ENCODE peak calls at places on chromosomes 16 and 17, in nine cellular contexts. One of them, this sample, is unnamed.

GRCh38 chr17:38333635-38334295 is 10.0 kb downstream of the GPR179 start:
- DNase-seq in pancreas: no peak
- DNase-seq in ovary: no peak
- DNase-seq in colonic mucosa: peak
- DNase-seq in Panc1: no peak
- DNase-seq in uterus: no peak
- DNase-seq in HCT116: no peak
- DNase-seq in fibroblast of pulmonary artery: peak
- DNase-seq in fibroblast of lung: no peak
- DNase-seq in this sample: no peak

GRCh38 chr17:75498726-75499213 is 16.6 kb downstream of the CASKIN2 start:
- DNase-seq in HCT116: no peak
- DNase-seq in fibroblast of lung: no peak
- DNase-seq in colonic mucosa: no peak
- DNase-seq in uterus: no peak
- DNase-seq in fibroblast of pulmonary artery: peak
- DNase-seq in pancreas: no peak
- DNase-seq in ovary: peak
- DNase-seq in Panc1: no peak
- DNase-seq in this sample: no peak

GRCh38 chr16:48105976-48106375 is 49.8 kb downstream of the ABCC12 start:
- DNase-seq in ovary: no peak
- DNase-seq in pancreas: no peak
- DNase-seq in HCT116: no peak
- DNase-seq in colonic mucosa: no peak
- DNase-seq in fibroblast of pulmonary artery: no peak
- DNase-seq in Panc1: no peak
- DNase-seq in uterus: no peak
- DNase-seq in fibroblast of lung: no peak
- DNase-seq in this sample: no peak

GRCh38 chr17:40139566-40140058 is 725 bp upstream of the CASC3 start:
- DNase-seq in HCT116: no peak
- DNase-seq in fibroblast of lung: no peak
- DNase-seq in uterus: peak
- DNase-seq in pancreas: peak
- DNase-seq in colonic mucosa: peak
- DNase-seq in fibroblast of pulmonary artery: no peak
- DNase-seq in Panc1: no peak
- DNase-seq in ovary: peak
- DNase-seq in this sample: no peak

GRCh38 chr17:60989846-60990245 is 312.2 kb downstream of the BCAS3 start:
- DNase-seq in colonic mucosa: no peak
- DNase-seq in pancreas: no peak
- DNase-seq in HCT116: no peak
- DNase-seq in ovary: no peak
- DNase-seq in fibroblast of pulmonary artery: no peak
- DNase-seq in Panc1: no peak
- DNase-seq in uterus: no peak
- DNase-seq in fibroblast of lung: no peak
- DNase-seq in this sample: no peak

GRCh38 chr17:21085707-21086106 is 41.1 kb upstream of the DHRS7B start:
- DNase-seq in pancreas: no peak
- DNase-seq in ovary: no peak
- DNase-seq in fibroblast of pulmonary artery: no peak
- DNase-seq in Panc1: no peak
- DNase-seq in fibroblast of lung: no peak
- DNase-seq in HCT116: no peak
- DNase-seq in uterus: no peak
- DNase-seq in colonic mucosa: no peak
- DNase-seq in this sample: no peak

GRCh38 chr16:52873997-52874500 is 178.6 kb downstream of the CHD9NB start:
- DNase-seq in uterus: no peak
- DNase-seq in fibroblast of pulmonary artery: no peak
- DNase-seq in ovary: no peak
- DNase-seq in fibroblast of lung: no peak
- DNase-seq in Panc1: no peak
- DNase-seq in HCT116: no peak
- DNase-seq in colonic mucosa: no peak
- DNase-seq in pancreas: no peak
- DNase-seq in this sample: no peak

GRCh38 chr17:68587847-68588246 is 13.3 kb downstream of the FAM20A start:
- DNase-seq in fibroblast of lung: no peak
- DNase-seq in HCT116: no peak
- DNase-seq in fibroblast of pulmonary artery: peak
- DNase-seq in colonic mucosa: no peak
- DNase-seq in ovary: no peak
- DNase-seq in pancreas: no peak
- DNase-seq in uterus: no peak
- DNase-seq in Panc1: no peak
- DNase-seq in this sample: no peak

GRCh38 chr17:20156196-20157077 is 147.3 kb downstream of the SPECC1 start:
- DNase-seq in pancreas: peak
- DNase-seq in HCT116: peak
- DNase-seq in uterus: peak
- DNase-seq in colonic mucosa: peak
- DNase-seq in fibroblast of lung: peak
- DNase-seq in ovary: peak
- DNase-seq in Panc1: no peak
- DNase-seq in fibroblast of pulmonary artery: peak
- DNase-seq in this sample: no peak

GRCh38 chr16:88940196-88941050 is 36.6 kb downstream of the CBFA2T3 start:
- DNase-seq in colonic mucosa: no peak
- DNase-seq in ovary: no peak
- DNase-seq in Panc1: no peak
- DNase-seq in pancreas: peak
- DNase-seq in fibroblast of pulmonary artery: no peak
- DNase-seq in fibroblast of lung: no peak
- DNase-seq in HCT116: no peak
- DNase-seq in uterus: no peak
- DNase-seq in this sample: no peak

GRCh38 chr16:72878301-72879269 is 169.3 kb downstream of the ZFHX3 start:
- DNase-seq in uterus: peak
- DNase-seq in fibroblast of lung: peak
- DNase-seq in fibroblast of pulmonary artery: peak
- DNase-seq in HCT116: no peak
- DNase-seq in colonic mucosa: no peak
- DNase-seq in ovary: no peak
- DNase-seq in pancreas: no peak
- DNase-seq in Panc1: no peak
- DNase-seq in this sample: no peak

GRCh38 chr17:69223809-69224208 is 4.8 kb downstream of the ABCA10 start:
- DNase-seq in Panc1: no peak
- DNase-seq in pancreas: no peak
- DNase-seq in colonic mucosa: no peak
- DNase-seq in uterus: no peak
- DNase-seq in fibroblast of lung: peak
- DNase-seq in HCT116: no peak
- DNase-seq in fibroblast of pulmonary artery: peak
- DNase-seq in ovary: no peak
- DNase-seq in this sample: no peak

GRCh38 chr17:45770632-45771472 is 13.3 kb upstream of the CRHR1 start:
- DNase-seq in uterus: no peak
- DNase-seq in pancreas: no peak
- DNase-seq in fibroblast of lung: no peak
- DNase-seq in fibroblast of pulmonary artery: no peak
- DNase-seq in ovary: no peak
- DNase-seq in Panc1: no peak
- DNase-seq in colonic mucosa: no peak
- DNase-seq in HCT116: no peak
- DNase-seq in this sample: no peak

GRCh38 chr17:19928299-19928698 is 49.3 kb downstream of the AKAP10 start:
- DNase-seq in HCT116: no peak
- DNase-seq in ovary: no peak
- DNase-seq in pancreas: no peak
- DNase-seq in uterus: no peak
- DNase-seq in fibroblast of pulmonary artery: peak
- DNase-seq in colonic mucosa: no peak
- DNase-seq in Panc1: no peak
- DNase-seq in fibroblast of lung: peak
- DNase-seq in this sample: no peak

GRCh38 chr16:26301516-26301915 is 609.8 kb downstream of the HS3ST4 start:
- DNase-seq in Panc1: no peak
- DNase-seq in HCT116: no peak
- DNase-seq in fibroblast of pulmonary artery: no peak
- DNase-seq in fibroblast of lung: no peak
- DNase-seq in pancreas: no peak
- DNase-seq in ovary: no peak
- DNase-seq in colonic mucosa: no peak
- DNase-seq in uterus: no peak
- DNase-seq in this sample: no peak
- H3K4me3 ChIP-seq in Panc1: no peak
- H3K4me3 ChIP-seq in HCT116: no peak
- H3K4me3 ChIP-seq in fibroblast of pulmonary artery: no peak
- H3K4me3 ChIP-seq in fibroblast of lung: no peak
- H3K4me3 ChIP-seq in pancreas: no peak
- H3K4me3 ChIP-seq in ovary: no peak
- H3K4me3 ChIP-seq in colonic mucosa: no peak
- H3K4me3 ChIP-seq in uterus: no peak
- H3K4me3 ChIP-seq in this sample: no peak

GRCh38 chr17:80545499-80545826 is 825 bp downstream of the RPTOR start:
- DNase-seq in colonic mucosa: no peak
- DNase-seq in Panc1: no peak
- DNase-seq in uterus: no peak
- DNase-seq in fibroblast of pulmonary artery: no peak
- DNase-seq in fibroblast of lung: peak
- DNase-seq in ovary: no peak
- DNase-seq in pancreas: no peak
- DNase-seq in HCT116: no peak
- DNase-seq in this sample: no peak

GRCh38 chr17:80544655-80545498 is at the start of gene RPTOR:
- DNase-seq in ovary: peak
- DNase-seq in pancreas: peak
- DNase-seq in Panc1: peak
- DNase-seq in uterus: peak
- DNase-seq in colonic mucosa: peak
- DNase-seq in HCT116: peak
- DNase-seq in fibroblast of lung: peak
- DNase-seq in fibroblast of pulmonary artery: peak
- DNase-seq in this sample: peak

GRCh38 chr17:80546267-80546666 is 1.6 kb downstream of the RPTOR start:
- DNase-seq in fibroblast of lung: no peak
- DNase-seq in Panc1: no peak
- DNase-seq in pancreas: no peak
- DNase-seq in HCT116: no peak
- DNase-seq in ovary: no peak
- DNase-seq in uterus: no peak
- DNase-seq in fibroblast of pulmonary artery: no peak
- DNase-seq in colonic mucosa: no peak
- DNase-seq in this sample: no peak
- H3K4me3 ChIP-seq in fibroblast of lung: peak
- H3K4me3 ChIP-seq in Panc1: peak
- H3K4me3 ChIP-seq in pancreas: peak
- H3K4me3 ChIP-seq in HCT116: peak
- H3K4me3 ChIP-seq in ovary: no peak
- H3K4me3 ChIP-seq in uterus: no peak
- H3K4me3 ChIP-seq in fibroblast of pulmonary artery: peak
- H3K4me3 ChIP-seq in colonic mucosa: no peak
- H3K4me3 ChIP-seq in this sample: peak

DNA sequence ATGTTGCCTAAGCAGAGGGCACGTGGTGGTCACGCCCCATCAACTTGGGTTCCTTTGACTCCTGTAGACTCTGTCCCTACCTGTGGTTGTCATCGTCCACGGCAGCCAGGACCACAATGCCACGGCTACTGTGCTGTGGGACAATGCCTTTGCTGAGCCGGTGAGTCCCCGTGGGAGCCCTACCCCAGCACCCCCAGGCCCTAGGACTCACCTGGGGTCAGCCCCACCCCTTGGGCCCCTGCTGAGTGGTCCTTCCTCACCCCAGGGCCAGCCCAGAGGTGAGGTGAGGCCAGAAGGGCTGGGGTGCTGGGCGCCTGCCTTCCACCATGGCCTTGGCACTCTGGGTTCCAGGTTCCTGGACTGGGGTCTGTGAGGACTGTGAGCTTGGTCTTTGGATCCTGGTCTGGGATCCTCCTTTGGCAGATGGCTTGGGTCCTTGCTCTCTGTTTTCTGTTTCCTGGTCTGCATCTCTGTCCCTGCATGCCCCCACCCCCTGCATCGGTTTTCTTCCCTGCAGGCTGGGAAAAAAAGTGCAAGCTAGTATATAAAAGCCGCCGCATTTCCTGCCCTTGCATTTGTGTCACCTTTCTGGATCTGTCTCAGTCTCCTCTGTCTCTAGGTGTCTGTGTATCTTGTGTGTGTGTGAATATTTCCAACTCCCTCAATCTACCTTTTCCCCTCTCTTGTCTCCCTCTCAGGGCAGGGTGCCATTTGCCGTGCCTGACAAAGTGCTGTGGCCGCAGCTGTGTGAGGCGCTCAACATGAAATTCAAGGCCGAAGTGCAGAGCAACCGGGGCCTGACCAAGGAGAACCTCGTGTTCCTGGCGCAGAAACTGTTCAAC is 17.5 kb downstream of the STAT5A start:
- DNase-seq in colonic mucosa: no peak
- DNase-seq in HCT116: no peak
- DNase-seq in ovary: peak
- DNase-seq in fibroblast of lung: no peak
- DNase-seq in uterus: no peak
- DNase-seq in pancreas: no peak
- DNase-seq in fibroblast of pulmonary artery: no peak
- DNase-seq in Panc1: no peak
- DNase-seq in this sample: no peak
- H3K4me3 ChIP-seq in colonic mucosa: no peak
- H3K4me3 ChIP-seq in HCT116: no peak
- H3K4me3 ChIP-seq in ovary: no peak
- H3K4me3 ChIP-seq in fibroblast of lung: no peak
- H3K4me3 ChIP-seq in uterus: no peak
- H3K4me3 ChIP-seq in pancreas: no peak
- H3K4me3 ChIP-seq in fibroblast of pulmonary artery: no peak
- H3K4me3 ChIP-seq in Panc1: no peak
- H3K4me3 ChIP-seq in this sample: no peak

GRCh38 chr17:73293480-73293911 is 18.3 kb downstream of the CDC42EP4 start:
- DNase-seq in fibroblast of lung: peak
- DNase-seq in ovary: no peak
- DNase-seq in uterus: peak
- DNase-seq in fibroblast of pulmonary artery: peak
- DNase-seq in colonic mucosa: no peak
- DNase-seq in Panc1: no peak
- DNase-seq in HCT116: peak
- DNase-seq in pancreas: peak
- DNase-seq in this sample: no peak
- H3K4me3 ChIP-seq in fibroblast of lung: no peak
- H3K4me3 ChIP-seq in ovary: no peak
- H3K4me3 ChIP-seq in uterus: no peak
- H3K4me3 ChIP-seq in fibroblast of pulmonary artery: no peak
- H3K4me3 ChIP-seq in colonic mucosa: no peak
- H3K4me3 ChIP-seq in Panc1: no peak
- H3K4me3 ChIP-seq in HCT116: peak
- H3K4me3 ChIP-seq in pancreas: no peak
- H3K4me3 ChIP-seq in this sample: no peak

DNA sequence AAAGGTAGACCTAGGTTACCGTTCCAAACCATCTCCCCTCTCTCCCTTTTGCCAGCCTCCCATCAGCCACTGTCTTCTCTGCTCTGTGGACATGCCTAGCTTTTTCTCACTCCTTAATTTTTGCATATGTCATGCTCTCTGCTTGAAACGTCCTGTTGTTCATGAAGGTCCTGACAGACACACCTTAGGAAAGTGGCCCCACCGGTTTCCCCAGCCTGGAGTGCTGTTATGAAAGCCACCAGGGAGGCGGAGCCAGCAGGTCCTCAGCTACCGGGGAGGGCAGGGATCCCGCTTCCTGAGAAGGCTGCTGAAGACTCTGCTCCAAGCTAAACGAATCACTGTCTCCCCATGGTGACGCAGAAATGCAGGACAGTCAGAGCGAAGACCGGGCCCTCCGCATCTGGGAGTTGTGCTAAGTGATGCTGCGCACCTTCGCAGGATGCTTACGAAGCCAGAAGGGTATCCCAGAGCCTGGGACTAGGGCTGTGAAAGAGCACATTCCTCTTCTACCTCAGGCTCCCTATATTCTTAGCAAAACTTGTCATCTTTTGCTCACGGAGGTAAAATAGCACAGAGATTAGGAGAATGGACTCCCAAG is 2.3 kb upstream of the SLC16A11 start:
- DNase-seq in ovary: no peak
- DNase-seq in pancreas: peak
- DNase-seq in fibroblast of pulmonary artery: no peak
- DNase-seq in HCT116: peak
- DNase-seq in Panc1: no peak
- DNase-seq in colonic mucosa: peak
- DNase-seq in uterus: no peak
- DNase-seq in fibroblast of lung: no peak
- DNase-seq in this sample: peak
- H3K4me3 ChIP-seq in ovary: peak
- H3K4me3 ChIP-seq in pancreas: peak
- H3K4me3 ChIP-seq in fibroblast of pulmonary artery: no peak
- H3K4me3 ChIP-seq in HCT116: peak
- H3K4me3 ChIP-seq in Panc1: peak
- H3K4me3 ChIP-seq in colonic mucosa: peak
- H3K4me3 ChIP-seq in uterus: peak
- H3K4me3 ChIP-seq in fibroblast of lung: no peak
- H3K4me3 ChIP-seq in this sample: peak